ENCODE peak calls at places on chromosomes 13 and 19, in seven cellular contexts. One of them, this sample, is unnamed.

GRCh38 chr13:80363890-80364503 is 23.1 kb upstream of the SPRY2 start:
- DNase-seq in ovary: no peak
- DNase-seq in PC-3: peak; percentile 49
- DNase-seq in stomach: no peak
- DNase-seq in fibroblast of lung: peak; percentile 64
- DNase-seq in natural killer cell: no peak
- DNase-seq in BJ: no peak
- DNase-seq in this sample: no peak

GRCh38 chr13:68976287-68976686 is 1131.3 kb upstream of the ATXN8OS start:
- DNase-seq in BJ: no peak
- DNase-seq in ovary: no peak
- DNase-seq in natural killer cell: no peak
- DNase-seq in stomach: no peak
- DNase-seq in PC-3: no peak
- DNase-seq in fibroblast of lung: no peak
- DNase-seq in this sample: no peak

GRCh38 chr13:32211788-32212187 is 103.4 kb downstream of the ZAR1L start:
- DNase-seq in PC-3: no peak
- DNase-seq in ovary: no peak
- DNase-seq in fibroblast of lung: peak; percentile 94
- DNase-seq in natural killer cell: no peak
- DNase-seq in stomach: no peak
- DNase-seq in BJ: peak; percentile 99
- DNase-seq in this sample: peak; percentile 90

GRCh38 chr13:84831666-84832657 is 949.7 kb upstream of the SLITRK1 start:
- DNase-seq in fibroblast of lung: no peak
- DNase-seq in PC-3: no peak
- DNase-seq in natural killer cell: no peak
- DNase-seq in stomach: no peak
- DNase-seq in ovary: no peak
- DNase-seq in BJ: no peak
- DNase-seq in this sample: no peak

GRCh38 chr13:23463631-23464030 is 30.1 kb upstream of the SACS start:
- DNase-seq in fibroblast of lung: no peak
- DNase-seq in natural killer cell: no peak
- DNase-seq in PC-3: no peak
- DNase-seq in stomach: no peak
- DNase-seq in BJ: no peak
- DNase-seq in ovary: no peak
- DNase-seq in this sample: peak; percentile 42

GRCh38 chr13:48178126-48178525 is 54.9 kb upstream of the ITM2B start:
- DNase-seq in BJ: no peak
- DNase-seq in stomach: no peak
- DNase-seq in ovary: no peak
- DNase-seq in PC-3: no peak
- DNase-seq in fibroblast of lung: no peak
- DNase-seq in natural killer cell: no peak
- DNase-seq in this sample: no peak

GRCh38 chr13:59236309-59236939 is 927.3 kb downstream of the DIAPH3 start:
- DNase-seq in ovary: no peak
- DNase-seq in stomach: no peak
- DNase-seq in PC-3: no peak
- DNase-seq in BJ: no peak
- DNase-seq in natural killer cell: no peak
- DNase-seq in fibroblast of lung: no peak
- DNase-seq in this sample: no peak

GRCh38 chr19:31073485-31074221 is 275.6 kb downstream of the TSHZ3 start:
- DNase-seq in stomach: no peak
- DNase-seq in natural killer cell: no peak
- DNase-seq in fibroblast of lung: no peak
- DNase-seq in ovary: no peak
- DNase-seq in PC-3: no peak
- DNase-seq in BJ: no peak
- DNase-seq in this sample: no peak

GRCh38 chr13:97758317-97758716 is 195.2 kb upstream of the IPO5 start:
- DNase-seq in stomach: no peak
- DNase-seq in BJ: no peak
- DNase-seq in natural killer cell: no peak
- DNase-seq in PC-3: no peak
- DNase-seq in fibroblast of lung: peak; percentile 10
- DNase-seq in ovary: no peak
- DNase-seq in this sample: no peak

DNA sequence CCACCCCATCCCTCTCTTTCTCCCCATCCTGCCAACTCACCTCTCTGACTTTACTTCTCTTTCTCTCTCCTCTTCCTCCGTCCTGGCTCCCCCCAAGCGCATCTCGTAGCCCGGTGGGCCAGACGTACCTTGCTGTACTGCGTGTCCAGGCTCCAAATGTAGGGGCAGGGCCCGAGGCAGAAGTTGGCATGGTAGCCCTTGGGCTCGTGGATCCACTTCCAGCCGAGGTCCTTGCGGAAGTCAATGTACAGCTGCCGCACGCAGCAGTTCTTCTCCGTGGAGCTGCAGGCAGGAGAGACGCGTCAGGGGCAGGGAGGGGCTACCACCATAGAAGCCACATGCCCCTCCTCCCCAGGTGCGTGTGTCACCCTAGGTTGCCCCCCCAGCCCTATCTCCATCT is 21.7 kb downstream of the TGFB1 start:
- DNase-seq in PC-3: no peak
- DNase-seq in fibroblast of lung: no peak
- DNase-seq in natural killer cell: no peak
- DNase-seq in BJ: no peak
- DNase-seq in stomach: no peak
- DNase-seq in ovary: no peak
- DNase-seq in this sample: no peak
- TF ChIP-seq CTCF in PC-3: no peak
- TF ChIP-seq CTCF in fibroblast of lung: no peak
- TF ChIP-seq CTCF in natural killer cell: no peak
- TF ChIP-seq CTCF in BJ: no peak
- TF ChIP-seq CTCF in stomach: no peak
- TF ChIP-seq CTCF in ovary: no peak
- TF ChIP-seq CTCF in this sample: no peak

GRCh38 chr19:3369337-3370213 is 3.2 kb downstream of the NFIC start:
- DNase-seq in stomach: peak; percentile 72
- DNase-seq in fibroblast of lung: peak; percentile 73
- DNase-seq in ovary: peak; percentile 70
- DNase-seq in PC-3: peak; percentile 59
- DNase-seq in natural killer cell: no peak
- DNase-seq in BJ: no peak
- DNase-seq in this sample: peak; percentile 65
- TF ChIP-seq CTCF in stomach: no peak
- TF ChIP-seq CTCF in fibroblast of lung: no peak
- TF ChIP-seq CTCF in ovary: no peak
- TF ChIP-seq CTCF in PC-3: no peak
- TF ChIP-seq CTCF in natural killer cell: no peak
- TF ChIP-seq CTCF in BJ: peak; percentile 13
- TF ChIP-seq CTCF in this sample: peak; percentile 52

DNA sequence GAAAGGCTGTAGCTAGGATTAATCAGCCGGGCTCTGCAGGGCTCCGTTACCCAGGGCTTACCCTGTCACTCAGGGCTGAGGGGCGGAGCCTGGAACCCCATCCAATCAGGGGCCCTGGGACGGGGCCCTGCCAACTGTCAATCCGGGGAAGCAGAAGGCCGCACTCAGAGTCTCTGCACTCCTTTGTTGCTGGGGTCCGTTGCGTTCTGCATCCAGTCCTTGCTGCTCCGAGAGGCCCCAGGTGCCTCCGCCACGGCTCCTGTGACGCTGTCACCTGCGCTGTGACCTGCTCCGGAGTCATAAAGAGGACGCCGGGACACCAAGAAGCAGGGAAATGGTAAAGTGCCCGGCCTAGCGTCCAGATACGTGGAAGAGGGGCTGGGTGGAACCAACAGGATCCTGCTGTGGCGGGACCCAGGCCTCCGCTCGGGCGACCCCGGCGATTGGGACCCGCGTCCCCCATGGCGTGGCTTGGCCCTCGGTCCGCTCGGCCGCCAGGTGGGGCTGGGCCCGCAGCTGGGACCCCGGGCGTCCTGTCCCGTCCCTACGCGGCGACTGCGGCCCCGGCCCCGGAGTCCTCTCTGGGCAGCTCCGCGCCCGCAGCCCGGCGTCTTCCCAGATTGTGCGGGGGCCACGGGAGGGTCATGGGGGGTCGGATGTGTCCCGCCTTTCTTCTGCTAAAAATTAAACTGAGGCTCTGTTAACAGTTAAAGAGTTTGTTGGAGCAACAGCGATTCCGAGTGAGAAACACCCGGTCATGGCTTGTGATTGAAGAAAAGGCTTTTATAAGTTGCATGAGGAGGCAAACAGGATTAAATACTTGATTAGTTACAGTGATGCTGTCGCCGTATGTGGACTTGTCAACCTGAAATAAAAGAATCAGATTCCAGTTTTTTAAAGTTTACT is at the start of gene ZNF491:
- DNase-seq in fibroblast of lung: peak; percentile 88
- DNase-seq in natural killer cell: peak; percentile 87
- DNase-seq in PC-3: peak; percentile 90
- DNase-seq in BJ: peak; percentile 49
- DNase-seq in ovary: peak; percentile 92
- DNase-seq in stomach: peak; percentile 94
- DNase-seq in this sample: peak; percentile 84
- TF ChIP-seq CTCF in fibroblast of lung: no peak
- TF ChIP-seq CTCF in natural killer cell: peak; percentile 9
- TF ChIP-seq CTCF in PC-3: peak; percentile 57
- TF ChIP-seq CTCF in BJ: peak; percentile 19
- TF ChIP-seq CTCF in ovary: no peak
- TF ChIP-seq CTCF in stomach: no peak
- TF ChIP-seq CTCF in this sample: peak; percentile 69

GRCh38 chr19:45090598-45090997 is 2.4 kb upstream of the PPP1R37 start:
- DNase-seq in natural killer cell: no peak
- DNase-seq in ovary: no peak
- DNase-seq in PC-3: no peak
- DNase-seq in stomach: no peak
- DNase-seq in fibroblast of lung: no peak
- DNase-seq in BJ: no peak
- DNase-seq in this sample: no peak

GRCh38 chr19:45094707-45095106 is 1.7 kb downstream of the PPP1R37 start:
- DNase-seq in stomach: no peak
- DNase-seq in fibroblast of lung: no peak
- DNase-seq in BJ: no peak
- DNase-seq in natural killer cell: no peak
- DNase-seq in PC-3: no peak
- DNase-seq in ovary: no peak
- DNase-seq in this sample: no peak

GRCh38 chr19:45091031-45091918 is 1.7 kb upstream of the PPP1R37 start:
- DNase-seq in stomach: peak; percentile 99
- DNase-seq in BJ: peak; percentile 94
- DNase-seq in fibroblast of lung: peak; percentile 99
- DNase-seq in natural killer cell: peak; percentile 97
- DNase-seq in PC-3: peak; percentile 97
- DNase-seq in ovary: peak; percentile 97
- DNase-seq in this sample: peak; percentile 99

GRCh38 chr19:45094158-45094557 is 1.2 kb downstream of the PPP1R37 start:
- DNase-seq in BJ: no peak
- DNase-seq in PC-3: no peak
- DNase-seq in ovary: no peak
- DNase-seq in fibroblast of lung: no peak
- DNase-seq in natural killer cell: no peak
- DNase-seq in stomach: no peak
- DNase-seq in this sample: no peak

GRCh38 chr19:45092747-45093678 is at the start of gene PPP1R37:
- DNase-seq in ovary: peak; percentile 91
- DNase-seq in natural killer cell: peak; percentile 86
- DNase-seq in PC-3: peak; percentile 94
- DNase-seq in fibroblast of lung: peak; percentile 99
- DNase-seq in BJ: peak; percentile 59
- DNase-seq in stomach: peak; percentile 95
- DNase-seq in this sample: peak; percentile 97
- TF ChIP-seq CTCF in ovary: peak; percentile 9
- TF ChIP-seq CTCF in natural killer cell: peak; percentile 11
- TF ChIP-seq CTCF in PC-3: peak; percentile 17
- TF ChIP-seq CTCF in fibroblast of lung: no peak
- TF ChIP-seq CTCF in BJ: peak; percentile 15
- TF ChIP-seq CTCF in stomach: peak; percentile 31
- TF ChIP-seq CTCF in this sample: peak; percentile 57

GRCh38 chr19:56508282-56508778 is 675 bp downstream of the ZNF471 start:
- DNase-seq in PC-3: no peak
- DNase-seq in ovary: no peak
- DNase-seq in BJ: peak; percentile 4
- DNase-seq in natural killer cell: no peak
- DNase-seq in stomach: no peak
- DNase-seq in fibroblast of lung: no peak
- DNase-seq in this sample: no peak
- TF ChIP-seq CTCF in PC-3: no peak
- TF ChIP-seq CTCF in ovary: no peak
- TF ChIP-seq CTCF in BJ: no peak
- TF ChIP-seq CTCF in natural killer cell: no peak
- TF ChIP-seq CTCF in stomach: no peak
- TF ChIP-seq CTCF in fibroblast of lung: no peak
- TF ChIP-seq CTCF in this sample: no peak